ENCODE peak calls at places on chromosomes 12 and 14, in five cellular contexts. Z is cardiac muscle cell; G is NCI-H2107; O is CD8-positive, alpha-beta memory T cell; W is activated CD4-positive, alpha-beta T cell treated with anti-CD3 and anti-CD28 coated beads for 1 hour. K is an unnamed sample.

GRCh38 chr12:63045020-63045860 is 105.8 kb downstream of the AVPR1A start:
- DNase-seq in Z (peak), G (no peak), O (no peak), W (no peak), K (no peak)

GRCh38 chr12:19125325-19125724 is 4.2 kb upstream of the PLEKHA5 start:
- DNase-seq in Z (peak), G (no peak), O (no peak), W (no peak), K (no peak)

GRCh38 chr14:48584031-48584430 is 908.6 kb upstream of the MDGA2 start:
- DNase-seq in Z (no peak), G (no peak), O (no peak), W (no peak), K (no peak)

GRCh38 chr14:91317381-91318313 is 73.1 kb upstream of the GPR68 start:
- DNase-seq in Z (peak), G (no peak), O (peak), W (peak), K (peak)

GRCh38 chr12:110039085-110039807 is 9.1 kb downstream of the C12orf76 start:
- DNase-seq in Z (peak), G (no peak), O (no peak), W (peak), K (no peak)

GRCh38 chr12:131021142-131021541 is 67.4 kb downstream of the ADGRD1 start:
- DNase-seq in Z (no peak), G (no peak), O (no peak), W (no peak), K (no peak)

GRCh38 chr12:52250048-52250990 is 17.3 kb downstream of the KRT7 start:
- DNase-seq in Z (no peak), G (no peak), O (no peak), W (no peak), K (no peak)

GRCh38 chr12:42325326-42325775 is 543 bp downstream of the ZCRB1 start:
- DNase-seq in Z (no peak), G (no peak), O (no peak), W (no peak), K (no peak)

GRCh38 chr12:6267007-6267721 is 43.3 kb upstream of the PLEKHG6 start:
- DNase-seq in Z (peak), G (peak), O (no peak), W (no peak), K (no peak)

GRCh38 chr14:71355324-71356201 is 448.3 kb downstream of the PCNX1 start:
- DNase-seq in Z (peak), G (no peak), O (no peak), W (no peak), K (no peak)

K was measured in activated B cell treated with CpG ODN at 0.5 μM for 24 hours.